ENCODE peak calls at places on chromosome 19, in four cellular contexts. C is K562, X is HepG2, O is GM12878. H is an unnamed sample.

GRCh38 chr19:17370026-17370587 is 7.0 kb downstream of the PLVAP start:
- DNase-seq in C (peak; percentile 1), X (no peak), O (peak; percentile 94), H (no peak)

GRCh38 chr19:4557971-4558941 is 1.2 kb downstream of the SEMA6B start:
- DNase-seq in C (no peak), X (no peak), O (no peak), H (peak; percentile 66)

GRCh38 chr19:6099633-6100032 is 10.7 kb downstream of the RFX2 start:
- DNase-seq in C (no peak), X (no peak), O (no peak), H (no peak)

GRCh38 chr19:43476606-43477005 is 11.2 kb upstream of the LYPD3 start:
- DNase-seq in C (no peak), X (no peak), O (no peak), H (no peak)

GRCh38 chr19:32253683-32254020 is 91.8 kb upstream of the ZNF507 start:
- DNase-seq in C (no peak), X (no peak), O (no peak), H (no peak)

GRCh38 chr19:15156391-15156790 is 44.4 kb downstream of the NOTCH3 start:
- DNase-seq in C (no peak), X (no peak), O (no peak), H (no peak)

GRCh38 chr19:56091751-56092546 is 29.1 kb downstream of the ZNF787 start:
- DNase-seq in C (no peak), X (no peak), O (no peak), H (no peak)

GRCh38 chr19:49343127-49343526 is 7.9 kb downstream of the CD37 start:
- DNase-seq in C (no peak), X (no peak), O (no peak), H (no peak)

GRCh38 chr19:38229585-38230073 is 5.6 kb upstream of the DPF1 start:
- DNase-seq in C (peak; percentile 97), X (peak; percentile 68), O (no peak), H (peak; percentile 75)

GRCh38 chr19:38556521-38557174 is 61.1 kb downstream of the MAP4K1 start:
- DNase-seq in C (peak; percentile 25), X (no peak), O (peak; percentile 54), H (no peak)

GRCh38 chr19:52533901-52534300 is 6.4 kb downstream of the ZNF808 start:
- DNase-seq in C (no peak), X (no peak), O (no peak), H (no peak)

GRCh38 chr19:29519146-29519545 is 6.6 kb upstream of the VSTM2B start:
- DNase-seq in C (no peak), X (no peak), O (no peak), H (no peak)

GRCh38 chr19:34588249-34588648 is 88.7 kb downstream of the SCGB2B2 start:
- DNase-seq in C (no peak), X (no peak), O (no peak), H (no peak)

GRCh38 chr19:35204799-35205732 is 23.5 kb downstream of the FAM187B start:
- DNase-seq in C (peak; percentile 52), X (no peak), O (peak; percentile 87), H (no peak)

GRCh38 chr19:56720281-56720680 is 48.7 kb upstream of the ZNF835 start:
- DNase-seq in C (no peak), X (peak; percentile 12), O (no peak), H (no peak)

GRCh38 chr19:582497-583197 is 7.0 kb upstream of the HCN2 start:
- DNase-seq in C (no peak), X (no peak), O (no peak), H (no peak)

GRCh38 chr19:33389574-33390119 is 16.1 kb downstream of the CEBPG start:
- DNase-seq in C (no peak), X (no peak), O (no peak), H (no peak)

GRCh38 chr19:48203227-48203793 is 32.8 kb downstream of the ZSWIM9 start:
- DNase-seq in C (no peak), X (no peak), O (no peak), H (no peak)

GRCh38 chr19:1112254-1113208 is 8.7 kb downstream of the GPX4 start:
- DNase-seq in C (peak; percentile 90), X (no peak), O (no peak), H (no peak)

GRCh38 chr19:6209233-6209632 is 70.5 kb downstream of the MLLT1 start:
- DNase-seq in C (no peak), X (no peak), O (no peak), H (no peak)

GRCh38 chr19:15448778-15449619 is 757 bp downstream of the WIZ start:
- DNase-seq in C (no peak), X (no peak), O (no peak), H (no peak)

GRCh38 chr19:459724-460511 is 915 bp downstream of the SHC2 start:
- DNase-seq in C (peak; percentile 91), X (peak; percentile 59), O (no peak), H (peak; percentile 81)

GRCh38 chr19:5719274-5719960 is 529 bp downstream of the LONP1 start:
- DNase-seq in C (no peak), X (no peak), O (no peak), H (no peak)

GRCh38 chr19:47507031-47507430 is 7.8 kb downstream of the NAPA start:
- DNase-seq in C (no peak), X (no peak), O (no peak), H (no peak)

GRCh38 chr19:36973844-36974195 is 57.7 kb downstream of the ZNF568 start:
- DNase-seq in C (no peak), X (no peak), O (no peak), H (no peak)

GRCh38 chr19:17346109-17346671 is 8.8 kb downstream of the GTPBP3 start:
- DNase-seq in C (peak; percentile 87), X (peak; percentile 39), O (peak; percentile 42), H (peak; percentile 86)

GRCh38 chr19:46134527-46134926 is 10.0 kb upstream of the IGFL3 start:
- DNase-seq in C (no peak), X (no peak), O (no peak), H (no peak)

GRCh38 chr19:41646589-41647204 is 19.8 kb upstream of the CEACAM4 start:
- DNase-seq in C (peak; percentile 55), X (no peak), O (no peak), H (peak; percentile 56)

GRCh38 chr19:6802336-6803035 is 30.0 kb downstream of the VAV1 start:
- DNase-seq in C (no peak), X (no peak), O (peak; percentile 78), H (no peak)

GRCh38 chr19:19610376-19611240 is 7.9 kb downstream of the PBX4 start:
- DNase-seq in C (no peak), X (no peak), O (no peak), H (no peak)

GRCh38 chr19:19602136-19602712 is 16.3 kb downstream of the PBX4 start:
- DNase-seq in C (no peak), X (peak; percentile 40), O (no peak), H (no peak)

GRCh38 chr19:19600793-19601346 is 17.6 kb downstream of the PBX4 start:
- DNase-seq in C (no peak), X (no peak), O (peak; percentile 33), H (no peak)

GRCh38 chr19:19602713-19603320 is 15.7 kb downstream of the PBX4 start:
- DNase-seq in C (no peak), X (no peak), O (no peak), H (no peak)

GRCh38 chr19:19606021-19606420 is 12.5 kb downstream of the PBX4 start:
- DNase-seq in C (no peak), X (no peak), O (no peak), H (no peak)
- TF ChIP-seq FOXM1 in C (no peak), X (no peak), O (no peak), H (no peak)

GRCh38 chr19:8445488-8446001 is 770 bp downstream of the HNRNPM start:
- DNase-seq in C (peak; percentile 55), X (no peak), O (no peak), H (peak; percentile 27)
- TF ChIP-seq BHLHE40 in C (no peak), X (no peak), O (no peak), H (no peak)

GRCh38 chr19:11171144-11171543 is 15.6 kb upstream of the SPC24 start:
- DNase-seq in C (no peak), X (no peak), O (no peak), H (no peak)

GRCh38 chr19:11166281-11167142 is 10.9 kb upstream of the SPC24 start:
- DNase-seq in C (no peak), X (no peak), O (no peak), H (no peak)

GRCh38 chr19:11169896-11170678 is 14.5 kb upstream of the SPC24 start:
- DNase-seq in C (no peak), X (no peak), O (no peak), H (no peak)

GRCh38 chr19:11165486-11166030 is 10.0 kb upstream of the SPC24 start:
- DNase-seq in C (no peak), X (no peak), O (no peak), H (no peak)

GRCh38 chr19:11168568-11168967 is 13.0 kb upstream of the SPC24 start:
- DNase-seq in C (no peak), X (no peak), O (no peak), H (no peak)
- TF ChIP-seq FOXM1 in C (no peak), X (no peak), O (no peak), H (no peak)

DNA sequence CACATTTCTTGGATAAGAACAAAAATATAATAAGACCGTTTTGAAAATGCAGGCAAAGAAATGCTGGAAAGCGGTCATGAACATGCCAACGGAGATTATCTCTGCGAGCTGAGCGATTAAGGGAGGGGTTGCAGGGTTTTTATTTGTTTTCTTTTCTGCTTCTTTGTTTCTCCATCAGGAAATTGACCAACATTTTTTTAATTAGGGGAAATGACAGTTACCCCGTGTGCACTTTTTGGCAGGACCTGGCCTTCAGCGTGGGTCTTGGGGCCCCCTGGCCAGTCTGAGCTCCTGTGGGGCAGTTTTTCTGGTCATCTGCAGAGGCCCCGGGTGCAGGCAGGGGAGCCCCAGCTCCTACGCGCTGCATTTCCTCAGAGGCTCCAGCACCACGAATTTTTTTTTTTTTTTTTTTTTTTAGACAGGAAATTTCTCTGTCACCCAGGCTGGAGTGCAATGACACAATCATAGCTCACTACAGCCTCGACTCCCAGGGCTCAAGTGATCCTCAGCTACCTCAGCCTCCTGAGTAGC is 31.3 kb upstream of the HOMER3 start:
- DNase-seq in C (no peak), X (no peak), O (no peak), H (no peak)
- TF ChIP-seq BHLHE40 in C (no peak), X (no peak), O (no peak), H (no peak)

GRCh38 chr19:50489461-50490011 is 12.9 kb upstream of the GARIN5A start:
- DNase-seq in C (no peak), X (no peak), O (no peak), H (no peak)

GRCh38 chr19:50488795-50489194 is 12.1 kb upstream of the GARIN5A start:
- DNase-seq in C (no peak), X (no peak), O (no peak), H (no peak)

GRCh38 chr19:50490411-50490811 is 13.8 kb upstream of the GARIN5A start:
- DNase-seq in C (no peak), X (no peak), O (no peak), H (no peak)

GRCh38 chr19:50485284-50485955 is 8.8 kb upstream of the GARIN5A start:
- DNase-seq in C (no peak), X (no peak), O (no peak), H (no peak)

GRCh38 chr19:50486823-50487515 is 10.3 kb upstream of the GARIN5A start:
- DNase-seq in C (peak; percentile 58), X (peak; percentile 51), O (no peak), H (peak; percentile 61)
- TF ChIP-seq FOXM1 in C (no peak), X (no peak), O (no peak), H (no peak)

H was measured in HEK293T.